ENCODE peak calls at places on chromosomes 13 and 19, in four cellular contexts. B, W, M and O are unnamed samples.

GRCh38 chr13:23728807-23729206 is 158.6 kb downstream of the TNFRSF19 start:
- DNase-seq in B (no peak), W (no peak), M (no peak), O (no peak)

GRCh38 chr19:57587529-57587928 is 3.6 kb downstream of the ZIK1 start:
- DNase-seq in B (no peak), W (no peak), M (no peak), O (no peak)

GRCh38 chr13:60090579-60090978 is 73.1 kb downstream of the DIAPH3 start:
- DNase-seq in B (no peak), W (no peak), M (no peak), O (no peak)

GRCh38 chr19:48907671-48908070 is 7.6 kb downstream of the NUCB1 start:
- DNase-seq in B (no peak), W (no peak), M (no peak), O (no peak)

GRCh38 chr13:49627831-49628652 is at the start of gene ARL11:
- DNase-seq in B (peak), W (no peak), M (peak), O (peak)

GRCh38 chr13:35744566-35745203 is 268.2 kb upstream of the MAB21L1 start:
- DNase-seq in B (no peak), W (no peak), M (no peak), O (no peak)

GRCh38 chr13:78657699-78658629 is 991 bp downstream of the OBI1 start:
- DNase-seq in B (no peak), W (no peak), M (no peak), O (peak)

GRCh38 chr19:34120846-34121639 is 51.3 kb upstream of the LSM14A start:
- DNase-seq in B (peak), W (no peak), M (peak), O (peak)

GRCh38 chr13:43769552-43769951 is 17.2 kb downstream of the ENOX1 start:
- DNase-seq in B (no peak), W (no peak), M (no peak), O (peak)

GRCh38 chr19:4974855-4975469 is 6.0 kb downstream of the KDM4B start:
- DNase-seq in B (no peak), W (no peak), M (no peak), O (no peak)

GRCh38 chr19:51417107-51417806 is at the start of gene SIGLEC10:
- DNase-seq in B (peak), W (no peak), M (peak), O (no peak)

GRCh38 chr19:6103217-6103644 is 7.1 kb downstream of the RFX2 start:
- DNase-seq in B (no peak), W (peak), M (peak), O (no peak)

GRCh38 chr13:102709536-102709935 is 14.7 kb upstream of the METTL21C start:
- DNase-seq in B (no peak), W (no peak), M (no peak), O (no peak)

GRCh38 chr13:99854376-99854775 is 117.2 kb downstream of the ZIC5 start:
- DNase-seq in B (no peak), W (no peak), M (no peak), O (no peak)

GRCh38 chr19:58386166-58386575 is 898 bp upstream of the RPS5 start:
- DNase-seq in B (no peak), W (peak), M (no peak), O (no peak)

GRCh38 chr19:34386645-34387445 is 17.4 kb upstream of the PDCD2L start:
- DNase-seq in B (no peak), W (no peak), M (no peak), O (no peak)